ENCODE peak calls at places on chromosomes 16 and 17, in seven cellular contexts. One of them, this sample, is unnamed.

GRCh38 chr16:17364319-17365210 is 106.2 kb downstream of the XYLT1 start:
- DNase-seq in DMS 273 treated with DMSO at 0.1 percent for 48 hours: no peak
- DNase-seq in heart left ventricle: no peak
- DNase-seq in iris pigment epithelial cell: peak; percentile 21
- DNase-seq in kidney glomerular epithelial cell: peak; percentile 6
- DNase-seq in NCI-H1694 treated with DMSO at 0.1 percent for 48 hours: no peak
- DNase-seq in stimulated activated CD4-positive, alpha-beta T cell treated with anti-CD3 and anti-CD28 coated beads, TNF-alpha, amount 100 ng/mL, for 1 hour: no peak
- DNase-seq in this sample: peak; percentile 90

GRCh38 chr16:23712976-23713375 is at the start of gene ERN2:
- DNase-seq in NCI-H1694 treated with DMSO at 0.1 percent for 48 hours: no peak
- DNase-seq in heart left ventricle: no peak
- DNase-seq in stimulated activated CD4-positive, alpha-beta T cell treated with anti-CD3 and anti-CD28 coated beads, TNF-alpha, amount 100 ng/mL, for 1 hour: no peak
- DNase-seq in iris pigment epithelial cell: no peak
- DNase-seq in kidney glomerular epithelial cell: no peak
- DNase-seq in DMS 273 treated with DMSO at 0.1 percent for 48 hours: no peak
- DNase-seq in this sample: no peak

GRCh38 chr17:44558349-44559287 is 1.3 kb downstream of the FZD2 start:
- DNase-seq in DMS 273 treated with DMSO at 0.1 percent for 48 hours: no peak
- DNase-seq in heart left ventricle: no peak
- DNase-seq in stimulated activated CD4-positive, alpha-beta T cell treated with anti-CD3 and anti-CD28 coated beads, TNF-alpha, amount 100 ng/mL, for 1 hour: no peak
- DNase-seq in NCI-H1694 treated with DMSO at 0.1 percent for 48 hours: no peak
- DNase-seq in iris pigment epithelial cell: peak; percentile 45
- DNase-seq in kidney glomerular epithelial cell: no peak
- DNase-seq in this sample: no peak

GRCh38 chr17:83177611-83178532 is 98.5 kb downstream of the METRNL start:
- DNase-seq in heart left ventricle: no peak
- DNase-seq in iris pigment epithelial cell: no peak
- DNase-seq in stimulated activated CD4-positive, alpha-beta T cell treated with anti-CD3 and anti-CD28 coated beads, TNF-alpha, amount 100 ng/mL, for 1 hour: no peak
- DNase-seq in NCI-H1694 treated with DMSO at 0.1 percent for 48 hours: no peak
- DNase-seq in kidney glomerular epithelial cell: no peak
- DNase-seq in DMS 273 treated with DMSO at 0.1 percent for 48 hours: no peak
- DNase-seq in this sample: no peak

GRCh38 chr17:77466596-77467223 is 325.9 kb downstream of the SEC14L1 start:
- DNase-seq in heart left ventricle: no peak
- DNase-seq in stimulated activated CD4-positive, alpha-beta T cell treated with anti-CD3 and anti-CD28 coated beads, TNF-alpha, amount 100 ng/mL, for 1 hour: no peak
- DNase-seq in iris pigment epithelial cell: no peak
- DNase-seq in DMS 273 treated with DMSO at 0.1 percent for 48 hours: no peak
- DNase-seq in kidney glomerular epithelial cell: no peak
- DNase-seq in NCI-H1694 treated with DMSO at 0.1 percent for 48 hours: no peak
- DNase-seq in this sample: no peak

GRCh38 chr17:79743614-79744013 is 12.9 kb downstream of the ENPP7 start:
- DNase-seq in iris pigment epithelial cell: no peak
- DNase-seq in heart left ventricle: no peak
- DNase-seq in stimulated activated CD4-positive, alpha-beta T cell treated with anti-CD3 and anti-CD28 coated beads, TNF-alpha, amount 100 ng/mL, for 1 hour: no peak
- DNase-seq in DMS 273 treated with DMSO at 0.1 percent for 48 hours: no peak
- DNase-seq in NCI-H1694 treated with DMSO at 0.1 percent for 48 hours: no peak
- DNase-seq in kidney glomerular epithelial cell: no peak
- DNase-seq in this sample: no peak

GRCh38 chr16:69408451-69408850 is 16.0 kb upstream of the CYB5B start:
- DNase-seq in iris pigment epithelial cell: no peak
- DNase-seq in heart left ventricle: no peak
- DNase-seq in stimulated activated CD4-positive, alpha-beta T cell treated with anti-CD3 and anti-CD28 coated beads, TNF-alpha, amount 100 ng/mL, for 1 hour: no peak
- DNase-seq in kidney glomerular epithelial cell: no peak
- DNase-seq in NCI-H1694 treated with DMSO at 0.1 percent for 48 hours: no peak
- DNase-seq in DMS 273 treated with DMSO at 0.1 percent for 48 hours: no peak
- DNase-seq in this sample: no peak

GRCh38 chr16:56534847-56535383 is 15.1 kb upstream of the BBS2 start:
- DNase-seq in DMS 273 treated with DMSO at 0.1 percent for 48 hours: no peak
- DNase-seq in iris pigment epithelial cell: no peak
- DNase-seq in kidney glomerular epithelial cell: no peak
- DNase-seq in NCI-H1694 treated with DMSO at 0.1 percent for 48 hours: no peak
- DNase-seq in stimulated activated CD4-positive, alpha-beta T cell treated with anti-CD3 and anti-CD28 coated beads, TNF-alpha, amount 100 ng/mL, for 1 hour: no peak
- DNase-seq in heart left ventricle: no peak
- DNase-seq in this sample: no peak

GRCh38 chr17:82740906-82741759 is 5.7 kb downstream of the FN3K start:
- DNase-seq in stimulated activated CD4-positive, alpha-beta T cell treated with anti-CD3 and anti-CD28 coated beads, TNF-alpha, amount 100 ng/mL, for 1 hour: no peak
- DNase-seq in kidney glomerular epithelial cell: no peak
- DNase-seq in heart left ventricle: peak; percentile 15
- DNase-seq in DMS 273 treated with DMSO at 0.1 percent for 48 hours: no peak
- DNase-seq in iris pigment epithelial cell: peak; percentile 36
- DNase-seq in NCI-H1694 treated with DMSO at 0.1 percent for 48 hours: no peak
- DNase-seq in this sample: no peak

GRCh38 chr16:27197004-27197403 is 6.3 kb upstream of the KDM8 start:
- DNase-seq in kidney glomerular epithelial cell: no peak
- DNase-seq in heart left ventricle: no peak
- DNase-seq in DMS 273 treated with DMSO at 0.1 percent for 48 hours: no peak
- DNase-seq in NCI-H1694 treated with DMSO at 0.1 percent for 48 hours: no peak
- DNase-seq in iris pigment epithelial cell: no peak
- DNase-seq in stimulated activated CD4-positive, alpha-beta T cell treated with anti-CD3 and anti-CD28 coated beads, TNF-alpha, amount 100 ng/mL, for 1 hour: no peak
- DNase-seq in this sample: no peak

GRCh38 chr16:191783-192294 is 11.6 kb downstream of the HBQ1 start:
- DNase-seq in kidney glomerular epithelial cell: no peak
- DNase-seq in heart left ventricle: no peak
- DNase-seq in NCI-H1694 treated with DMSO at 0.1 percent for 48 hours: no peak
- DNase-seq in DMS 273 treated with DMSO at 0.1 percent for 48 hours: no peak
- DNase-seq in iris pigment epithelial cell: no peak
- DNase-seq in stimulated activated CD4-positive, alpha-beta T cell treated with anti-CD3 and anti-CD28 coated beads, TNF-alpha, amount 100 ng/mL, for 1 hour: no peak
- DNase-seq in this sample: no peak

GRCh38 chr16:8826278-8826879 is 28.7 kb downstream of the PMM2 start:
- DNase-seq in iris pigment epithelial cell: no peak
- DNase-seq in NCI-H1694 treated with DMSO at 0.1 percent for 48 hours: no peak
- DNase-seq in DMS 273 treated with DMSO at 0.1 percent for 48 hours: no peak
- DNase-seq in heart left ventricle: no peak
- DNase-seq in stimulated activated CD4-positive, alpha-beta T cell treated with anti-CD3 and anti-CD28 coated beads, TNF-alpha, amount 100 ng/mL, for 1 hour: no peak
- DNase-seq in kidney glomerular epithelial cell: no peak
- DNase-seq in this sample: no peak

GRCh38 chr16:9012848-9013507 is 49.3 kb upstream of the USP7 start:
- DNase-seq in stimulated activated CD4-positive, alpha-beta T cell treated with anti-CD3 and anti-CD28 coated beads, TNF-alpha, amount 100 ng/mL, for 1 hour: no peak
- DNase-seq in kidney glomerular epithelial cell: no peak
- DNase-seq in NCI-H1694 treated with DMSO at 0.1 percent for 48 hours: peak; percentile 32
- DNase-seq in iris pigment epithelial cell: no peak
- DNase-seq in heart left ventricle: peak; percentile 64
- DNase-seq in DMS 273 treated with DMSO at 0.1 percent for 48 hours: peak; percentile 48
- DNase-seq in this sample: no peak

GRCh38 chr16:68411086-68411485 is 37.2 kb downstream of the SMPD3 start:
- DNase-seq in stimulated activated CD4-positive, alpha-beta T cell treated with anti-CD3 and anti-CD28 coated beads, TNF-alpha, amount 100 ng/mL, for 1 hour: no peak
- DNase-seq in NCI-H1694 treated with DMSO at 0.1 percent for 48 hours: no peak
- DNase-seq in iris pigment epithelial cell: no peak
- DNase-seq in heart left ventricle: no peak
- DNase-seq in kidney glomerular epithelial cell: no peak
- DNase-seq in DMS 273 treated with DMSO at 0.1 percent for 48 hours: no peak
- DNase-seq in this sample: no peak

GRCh38 chr16:5616841-5617240 is 519.2 kb upstream of the EEF2KMT start:
- DNase-seq in iris pigment epithelial cell: no peak
- DNase-seq in stimulated activated CD4-positive, alpha-beta T cell treated with anti-CD3 and anti-CD28 coated beads, TNF-alpha, amount 100 ng/mL, for 1 hour: no peak
- DNase-seq in kidney glomerular epithelial cell: no peak
- DNase-seq in DMS 273 treated with DMSO at 0.1 percent for 48 hours: no peak
- DNase-seq in heart left ventricle: no peak
- DNase-seq in NCI-H1694 treated with DMSO at 0.1 percent for 48 hours: no peak
- DNase-seq in this sample: no peak

GRCh38 chr17:29393451-29393850 is 3.3 kb downstream of the TAOK1 start:
- DNase-seq in heart left ventricle: no peak
- DNase-seq in iris pigment epithelial cell: peak; percentile 68
- DNase-seq in DMS 273 treated with DMSO at 0.1 percent for 48 hours: no peak
- DNase-seq in NCI-H1694 treated with DMSO at 0.1 percent for 48 hours: no peak
- DNase-seq in stimulated activated CD4-positive, alpha-beta T cell treated with anti-CD3 and anti-CD28 coated beads, TNF-alpha, amount 100 ng/mL, for 1 hour: no peak
- DNase-seq in kidney glomerular epithelial cell: no peak
- DNase-seq in this sample: no peak

GRCh38 chr16:17318200-17318599 is 152.6 kb downstream of the XYLT1 start:
- DNase-seq in NCI-H1694 treated with DMSO at 0.1 percent for 48 hours: no peak
- DNase-seq in iris pigment epithelial cell: no peak
- DNase-seq in heart left ventricle: no peak
- DNase-seq in stimulated activated CD4-positive, alpha-beta T cell treated with anti-CD3 and anti-CD28 coated beads, TNF-alpha, amount 100 ng/mL, for 1 hour: no peak
- DNase-seq in DMS 273 treated with DMSO at 0.1 percent for 48 hours: no peak
- DNase-seq in kidney glomerular epithelial cell: peak; percentile 10
- DNase-seq in this sample: no peak

GRCh38 chr17:31825961-31826691 is 32.9 kb downstream of the COPRS start:
- DNase-seq in heart left ventricle: no peak
- DNase-seq in NCI-H1694 treated with DMSO at 0.1 percent for 48 hours: peak; percentile 75
- DNase-seq in DMS 273 treated with DMSO at 0.1 percent for 48 hours: peak; percentile 43
- DNase-seq in kidney glomerular epithelial cell: no peak
- DNase-seq in iris pigment epithelial cell: peak; percentile 66
- DNase-seq in stimulated activated CD4-positive, alpha-beta T cell treated with anti-CD3 and anti-CD28 coated beads, TNF-alpha, amount 100 ng/mL, for 1 hour: no peak
- DNase-seq in this sample: peak; percentile 47

GRCh38 chr17:61593404-61593803 is 2.4 kb upstream of the NACA2 start:
- DNase-seq in DMS 273 treated with DMSO at 0.1 percent for 48 hours: no peak
- DNase-seq in heart left ventricle: no peak
- DNase-seq in stimulated activated CD4-positive, alpha-beta T cell treated with anti-CD3 and anti-CD28 coated beads, TNF-alpha, amount 100 ng/mL, for 1 hour: no peak
- DNase-seq in kidney glomerular epithelial cell: no peak
- DNase-seq in NCI-H1694 treated with DMSO at 0.1 percent for 48 hours: no peak
- DNase-seq in iris pigment epithelial cell: no peak
- DNase-seq in this sample: no peak

GRCh38 chr17:48625502-48626201 is 506 bp downstream of the HOXB9 start:
- DNase-seq in stimulated activated CD4-positive, alpha-beta T cell treated with anti-CD3 and anti-CD28 coated beads, TNF-alpha, amount 100 ng/mL, for 1 hour: peak; percentile 39
- DNase-seq in kidney glomerular epithelial cell: peak; percentile 28
- DNase-seq in DMS 273 treated with DMSO at 0.1 percent for 48 hours: no peak
- DNase-seq in iris pigment epithelial cell: no peak
- DNase-seq in NCI-H1694 treated with DMSO at 0.1 percent for 48 hours: no peak
- DNase-seq in heart left ventricle: no peak
- DNase-seq in this sample: no peak

GRCh38 chr16:48817032-48817431 is 207.1 kb upstream of the N4BP1 start:
- DNase-seq in iris pigment epithelial cell: no peak
- DNase-seq in kidney glomerular epithelial cell: no peak
- DNase-seq in heart left ventricle: no peak
- DNase-seq in DMS 273 treated with DMSO at 0.1 percent for 48 hours: no peak
- DNase-seq in stimulated activated CD4-positive, alpha-beta T cell treated with anti-CD3 and anti-CD28 coated beads, TNF-alpha, amount 100 ng/mL, for 1 hour: no peak
- DNase-seq in NCI-H1694 treated with DMSO at 0.1 percent for 48 hours: no peak
- DNase-seq in this sample: no peak

GRCh38 chr16:86523166-86523740 is 12.9 kb downstream of the FOXF1 start:
- DNase-seq in kidney glomerular epithelial cell: no peak
- DNase-seq in NCI-H1694 treated with DMSO at 0.1 percent for 48 hours: no peak
- DNase-seq in stimulated activated CD4-positive, alpha-beta T cell treated with anti-CD3 and anti-CD28 coated beads, TNF-alpha, amount 100 ng/mL, for 1 hour: no peak
- DNase-seq in DMS 273 treated with DMSO at 0.1 percent for 48 hours: no peak
- DNase-seq in iris pigment epithelial cell: no peak
- DNase-seq in heart left ventricle: no peak
- DNase-seq in this sample: no peak

GRCh38 chr16:87464691-87465300 is 28.0 kb downstream of the ZCCHC14 start:
- DNase-seq in iris pigment epithelial cell: peak; percentile 92
- DNase-seq in stimulated activated CD4-positive, alpha-beta T cell treated with anti-CD3 and anti-CD28 coated beads, TNF-alpha, amount 100 ng/mL, for 1 hour: no peak
- DNase-seq in kidney glomerular epithelial cell: peak; percentile 67
- DNase-seq in NCI-H1694 treated with DMSO at 0.1 percent for 48 hours: no peak
- DNase-seq in DMS 273 treated with DMSO at 0.1 percent for 48 hours: no peak
- DNase-seq in heart left ventricle: peak; percentile 82
- DNase-seq in this sample: peak; percentile 17

GRCh38 chr16:54817432-54817831 is 113.2 kb upstream of the IRX5 start:
- DNase-seq in heart left ventricle: no peak
- DNase-seq in NCI-H1694 treated with DMSO at 0.1 percent for 48 hours: peak; percentile 38
- DNase-seq in DMS 273 treated with DMSO at 0.1 percent for 48 hours: peak; percentile 18
- DNase-seq in iris pigment epithelial cell: peak; percentile 3
- DNase-seq in stimulated activated CD4-positive, alpha-beta T cell treated with anti-CD3 and anti-CD28 coated beads, TNF-alpha, amount 100 ng/mL, for 1 hour: no peak
- DNase-seq in kidney glomerular epithelial cell: no peak
- DNase-seq in this sample: peak; percentile 7

GRCh38 chr17:63709110-63709509 is 9.2 kb upstream of the LIMD2 start:
- DNase-seq in heart left ventricle: no peak
- DNase-seq in stimulated activated CD4-positive, alpha-beta T cell treated with anti-CD3 and anti-CD28 coated beads, TNF-alpha, amount 100 ng/mL, for 1 hour: no peak
- DNase-seq in kidney glomerular epithelial cell: no peak
- DNase-seq in iris pigment epithelial cell: no peak
- DNase-seq in NCI-H1694 treated with DMSO at 0.1 percent for 48 hours: no peak
- DNase-seq in DMS 273 treated with DMSO at 0.1 percent for 48 hours: no peak
- DNase-seq in this sample: no peak

GRCh38 chr17:43940630-43941029 is 1.6 kb downstream of the PPY start:
- DNase-seq in heart left ventricle: no peak
- DNase-seq in iris pigment epithelial cell: peak; percentile 15
- DNase-seq in DMS 273 treated with DMSO at 0.1 percent for 48 hours: no peak
- DNase-seq in kidney glomerular epithelial cell: peak; percentile 17
- DNase-seq in NCI-H1694 treated with DMSO at 0.1 percent for 48 hours: peak; percentile 49
- DNase-seq in stimulated activated CD4-positive, alpha-beta T cell treated with anti-CD3 and anti-CD28 coated beads, TNF-alpha, amount 100 ng/mL, for 1 hour: no peak
- DNase-seq in this sample: peak; percentile 19

GRCh38 chr16:49503242-49504022 is 129.8 kb downstream of the C16orf78 start:
- DNase-seq in kidney glomerular epithelial cell: no peak
- DNase-seq in DMS 273 treated with DMSO at 0.1 percent for 48 hours: no peak
- DNase-seq in stimulated activated CD4-positive, alpha-beta T cell treated with anti-CD3 and anti-CD28 coated beads, TNF-alpha, amount 100 ng/mL, for 1 hour: no peak
- DNase-seq in iris pigment epithelial cell: no peak
- DNase-seq in heart left ventricle: no peak
- DNase-seq in NCI-H1694 treated with DMSO at 0.1 percent for 48 hours: no peak
- DNase-seq in this sample: no peak

GRCh38 chr16:6157806-6158205 is 1060.2 kb upstream of the EEF2KMT start:
- DNase-seq in DMS 273 treated with DMSO at 0.1 percent for 48 hours: no peak
- DNase-seq in stimulated activated CD4-positive, alpha-beta T cell treated with anti-CD3 and anti-CD28 coated beads, TNF-alpha, amount 100 ng/mL, for 1 hour: no peak
- DNase-seq in kidney glomerular epithelial cell: no peak
- DNase-seq in heart left ventricle: no peak
- DNase-seq in NCI-H1694 treated with DMSO at 0.1 percent for 48 hours: no peak
- DNase-seq in iris pigment epithelial cell: no peak
- DNase-seq in this sample: no peak

GRCh38 chr17:75876938-75877751 is 1.2 kb downstream of the TRIM47 start:
- DNase-seq in kidney glomerular epithelial cell: peak; percentile 86
- DNase-seq in DMS 273 treated with DMSO at 0.1 percent for 48 hours: peak; percentile 58
- DNase-seq in NCI-H1694 treated with DMSO at 0.1 percent for 48 hours: no peak
- DNase-seq in stimulated activated CD4-positive, alpha-beta T cell treated with anti-CD3 and anti-CD28 coated beads, TNF-alpha, amount 100 ng/mL, for 1 hour: no peak
- DNase-seq in iris pigment epithelial cell: peak; percentile 92
- DNase-seq in heart left ventricle: peak; percentile 94
- DNase-seq in this sample: no peak

GRCh38 chr16:88377961-88378360 is 4.8 kb upstream of the ZNF469 start:
- DNase-seq in kidney glomerular epithelial cell: no peak
- DNase-seq in stimulated activated CD4-positive, alpha-beta T cell treated with anti-CD3 and anti-CD28 coated beads, TNF-alpha, amount 100 ng/mL, for 1 hour: no peak
- DNase-seq in DMS 273 treated with DMSO at 0.1 percent for 48 hours: no peak
- DNase-seq in NCI-H1694 treated with DMSO at 0.1 percent for 48 hours: no peak
- DNase-seq in heart left ventricle: peak; percentile 48
- DNase-seq in iris pigment epithelial cell: no peak
- DNase-seq in this sample: no peak

GRCh38 chr17:40032322-40033320 is 17.4 kb downstream of the CSF3 start:
- DNase-seq in stimulated activated CD4-positive, alpha-beta T cell treated with anti-CD3 and anti-CD28 coated beads, TNF-alpha, amount 100 ng/mL, for 1 hour: no peak
- DNase-seq in NCI-H1694 treated with DMSO at 0.1 percent for 48 hours: no peak
- DNase-seq in iris pigment epithelial cell: no peak
- DNase-seq in kidney glomerular epithelial cell: no peak
- DNase-seq in heart left ventricle: peak; percentile 69
- DNase-seq in DMS 273 treated with DMSO at 0.1 percent for 48 hours: no peak
- DNase-seq in this sample: no peak

GRCh38 chr17:29591737-29592624 is 951 bp upstream of the ANKRD13B start:
- DNase-seq in kidney glomerular epithelial cell: peak; percentile 81
- DNase-seq in NCI-H1694 treated with DMSO at 0.1 percent for 48 hours: peak; percentile 93
- DNase-seq in DMS 273 treated with DMSO at 0.1 percent for 48 hours: peak; percentile 89
- DNase-seq in stimulated activated CD4-positive, alpha-beta T cell treated with anti-CD3 and anti-CD28 coated beads, TNF-alpha, amount 100 ng/mL, for 1 hour: peak; percentile 75
- DNase-seq in heart left ventricle: peak; percentile 94
- DNase-seq in iris pigment epithelial cell: peak; percentile 72
- DNase-seq in this sample: peak; percentile 60

This sample was measured in Jurkat, Clone E6-1.